ENCODE peak calls at places on chromosomes 13 and 19, in seven cellular contexts. W is adrenal gland, T is esophagus squamous epithelium, K is heart left ventricle, C is K562, A is ovary, Q is uterus. B is an unnamed sample.

GRCh38 chr13:80309926-80310325 is 31.0 kb downstream of the SPRY2 start:
- DNase-seq in W (no peak), T (no peak), K (no peak), C (no peak), A (no peak), Q (no peak), B (no peak)

GRCh38 chr19:19292607-19293006 is 19.5 kb upstream of the TM6SF2 start:
- DNase-seq in W (no peak), T (no peak), K (no peak), C (no peak), A (no peak), Q (no peak), B (no peak)

GRCh38 chr13:21075303-21076264 is 14.2 kb upstream of the LATS2 start:
- DNase-seq in W (no peak), T (no peak), K (peak), C (no peak), A (peak), Q (no peak), B (no peak)

GRCh38 chr19:35139618-35139943 is 957 bp downstream of the FXYD1 start:
- DNase-seq in W (no peak), T (no peak), K (no peak), C (no peak), A (no peak), Q (no peak), B (no peak)

GRCh38 chr13:111115051-111115840 is at the start of gene ARHGEF7:
- DNase-seq in W (peak), T (no peak), K (no peak), C (peak), A (peak), Q (no peak), B (no peak)

GRCh38 chr13:29523199-29523931 is 72.1 kb downstream of the SLC7A1 start:
- DNase-seq in W (peak), T (no peak), K (peak), C (no peak), A (no peak), Q (no peak), B (peak)

GRCh38 chr19:42343344-42344110 is 18.1 kb downstream of the MEGF8 start:
- DNase-seq in W (no peak), T (no peak), K (no peak), C (peak), A (no peak), Q (no peak), B (no peak)

GRCh38 chr13:90448466-90449037 is 898.9 kb upstream of the MIR17HG start:
- DNase-seq in W (no peak), T (no peak), K (no peak), C (no peak), A (no peak), Q (no peak), B (no peak)

GRCh38 chr13:48542581-48543341 is 9.9 kb upstream of the RCBTB2 start:
- DNase-seq in W (peak), T (no peak), K (peak), C (no peak), A (peak), Q (peak), B (no peak)

GRCh38 chr19:57642396-57643046 is 9.6 kb downstream of the ZNF211 start:
- DNase-seq in W (peak), T (no peak), K (no peak), C (no peak), A (no peak), Q (no peak), B (no peak)

GRCh38 chr13:49058761-49059160 is 83.0 kb downstream of the FNDC3A start:
- DNase-seq in W (no peak), T (no peak), K (no peak), C (no peak), A (no peak), Q (no peak), B (no peak)

GRCh38 chr13:46655727-46656180 is 102.8 kb downstream of the LRCH1 start:
- DNase-seq in W (no peak), T (no peak), K (no peak), C (no peak), A (no peak), Q (no peak), B (no peak)

GRCh38 chr19:40443930-40444180 is 280 bp downstream of the SERTAD3 start:
- DNase-seq in W (no peak), T (no peak), K (no peak), C (no peak), A (no peak), Q (no peak), B (no peak)

GRCh38 chr13:73464758-73465628 is 406.2 kb downstream of the KLF5 start:
- DNase-seq in W (no peak), T (no peak), K (no peak), C (peak), A (no peak), Q (no peak), B (no peak)

GRCh38 chr19:8566855-8567254 is 10.4 kb downstream of the MYO1F start:
- DNase-seq in W (no peak), T (no peak), K (no peak), C (no peak), A (no peak), Q (no peak), B (no peak)

GRCh38 chr13:106619688-106620555 is 52.0 kb upstream of the ARGLU1 start:
- DNase-seq in W (peak), T (no peak), K (no peak), C (peak), A (peak), Q (peak), B (no peak)

GRCh38 chr19:17777840-17778620 is 16.9 kb upstream of the B3GNT3 start:
- DNase-seq in W (no peak), T (no peak), K (no peak), C (peak), A (peak), Q (no peak), B (no peak)

GRCh38 chr13:39363393-39363792 is 239.6 kb downstream of the LHFPL6 start:
- DNase-seq in W (no peak), T (no peak), K (no peak), C (no peak), A (no peak), Q (no peak), B (no peak)

GRCh38 chr19:18975011-18975410 is 34.0 kb upstream of the HOMER3 start:
- DNase-seq in W (no peak), T (no peak), K (no peak), C (no peak), A (no peak), Q (no peak), B (no peak)

GRCh38 chr19:51122112-51122981 is 2.4 kb upstream of the SIGLEC9 start:
- DNase-seq in W (no peak), T (no peak), K (no peak), C (no peak), A (no peak), Q (no peak), B (no peak)

GRCh38 chr13:33208290-33208990 is 77.1 kb downstream of the STARD13 start:
- DNase-seq in W (no peak), T (no peak), K (no peak), C (no peak), A (no peak), Q (no peak), B (no peak)

GRCh38 chr19:35132254-35132653 is 2.6 kb downstream of the LGI4 start:
- DNase-seq in W (no peak), T (no peak), K (no peak), C (no peak), A (no peak), Q (no peak), B (no peak)

GRCh38 chr19:48450441-48450840 is 4.7 kb downstream of the GRWD1 start:
- DNase-seq in W (no peak), T (no peak), K (no peak), C (no peak), A (no peak), Q (no peak), B (no peak)
- H3K27ac ChIP-seq in W (no peak), T (no peak), K (no peak), C (no peak), A (no peak), Q (no peak), B (no peak)

GRCh38 chr13:24323036-24323738 is 13.8 kb downstream of the C1QTNF9 start:
- DNase-seq in W (no peak), T (no peak), K (no peak), C (no peak), A (no peak), Q (no peak), B (no peak)
- TF ChIP-seq POLR2A in W (no peak), T (no peak), K (no peak), C (no peak), A (no peak), Q (no peak), B (no peak)

GRCh38 chr19:48689438-48689837 is 6.3 kb upstream of the FUT2 start:
- DNase-seq in W (no peak), T (no peak), K (no peak), C (no peak), A (no peak), Q (peak), B (no peak)
- H3K27ac ChIP-seq in W (no peak), T (no peak), K (no peak), C (no peak), A (no peak), Q (peak), B (no peak)

DNA sequence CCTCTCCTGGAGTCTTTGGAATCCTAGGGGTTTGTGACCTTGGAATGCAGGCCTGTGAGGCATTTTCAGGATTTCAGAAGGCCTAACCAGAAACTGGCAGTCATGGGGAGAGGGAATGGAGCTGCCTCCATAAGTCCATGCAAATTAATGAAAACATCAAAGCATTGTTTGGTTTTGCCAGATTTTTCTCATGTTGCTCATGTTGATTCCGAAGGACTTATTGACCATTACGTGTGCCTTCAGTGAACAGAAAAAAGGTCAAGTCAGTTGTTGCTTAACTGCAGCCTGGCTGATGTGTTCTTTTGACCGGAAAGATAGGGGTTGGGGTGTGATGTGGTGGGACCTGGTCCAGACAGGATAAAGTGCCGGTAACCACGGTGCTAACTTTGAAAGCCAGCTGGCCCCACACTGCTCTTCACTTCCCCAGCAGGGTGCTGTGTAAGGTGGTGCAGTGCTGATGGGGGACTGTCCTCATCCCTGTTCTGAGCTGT is 3.6 kb downstream of the RNF113B start:
- DNase-seq in W (peak), T (no peak), K (no peak), C (no peak), A (peak), Q (peak), B (no peak)
- TF ChIP-seq POLR2A in W (peak), T (no peak), K (no peak), C (no peak), A (no peak), Q (no peak), B (no peak)

GRCh38 chr19:30688696-30689095 is 316.5 kb downstream of the ZNF536 start:
- DNase-seq in W (no peak), T (no peak), K (no peak), C (no peak), A (no peak), Q (no peak), B (no peak)

GRCh38 chr19:30690935-30691505 is 318.8 kb downstream of the ZNF536 start:
- DNase-seq in W (no peak), T (no peak), K (no peak), C (no peak), A (no peak), Q (no peak), B (peak)

GRCh38 chr19:30689474-30689873 is 317.3 kb downstream of the ZNF536 start:
- DNase-seq in W (no peak), T (no peak), K (no peak), C (no peak), A (no peak), Q (no peak), B (peak)

GRCh38 chr19:30691767-30692516 is 319.8 kb downstream of the ZNF536 start:
- DNase-seq in W (no peak), T (no peak), K (no peak), C (no peak), A (no peak), Q (no peak), B (peak)

GRCh38 chr19:30690525-30690924 is 318.3 kb downstream of the ZNF536 start:
- DNase-seq in W (no peak), T (no peak), K (no peak), C (no peak), A (no peak), Q (no peak), B (no peak)
- H3K27ac ChIP-seq in W (no peak), T (no peak), K (no peak), C (no peak), A (no peak), Q (no peak), B (no peak)